ENCODE peak calls at places on chromosomes 6 and 20, in ten cellular contexts. W, X, N, V, D, F, J, O, P and A are unnamed samples.

GRCh38 chr20:50855498-50856474 is 60.9 kb downstream of the BCAS4 start:
- DNase-seq in J (no peak), W (no peak), D (no peak), X (no peak), O (peak; percentile 68), F (no peak), V (no peak), N (no peak), P (no peak), A (no peak)

GRCh38 chr6:127618729-127619128 is 41.8 kb downstream of the C6orf58 start:
- DNase-seq in W (no peak), D (no peak), O (no peak), V (no peak), F (no peak), J (no peak), P (no peak), X (no peak), N (no peak), A (no peak)

GRCh38 chr6:24614048-24614420 is 32.0 kb downstream of the KIAA0319 start:
- DNase-seq in F (no peak), O (no peak), D (no peak), W (no peak), V (no peak), X (no peak), J (no peak), N (no peak), P (no peak), A (no peak)

GRCh38 chr6:106997392-106998257 is 23.1 kb upstream of the CD24 start:
- DNase-seq in P (peak; percentile 47), D (peak; percentile 90), V (peak; percentile 29), J (peak; percentile 43), O (peak; percentile 84), F (peak; percentile 36), W (peak; percentile 74), X (peak; percentile 61), N (no peak), A (peak; percentile 62)

GRCh38 chr6:136582702-136583471 is 32.7 kb upstream of the MAP7 start:
- DNase-seq in N (no peak), D (peak; percentile 30), P (peak; percentile 64), F (no peak), V (peak; percentile 11), X (peak; percentile 35), O (no peak), W (peak; percentile 31), J (no peak), A (peak; percentile 89)

GRCh38 chr20:22370137-22370536 is 214.2 kb downstream of the FOXA2 start:
- DNase-seq in N (no peak), F (no peak), O (no peak), X (no peak), V (no peak), P (no peak), D (no peak), J (no peak), W (no peak), A (no peak)

GRCh38 chr20:5526516-5526915 is 209.8 kb upstream of the PROKR2 start:
- DNase-seq in V (no peak), F (no peak), J (no peak), W (no peak), P (no peak), X (no peak), O (peak; percentile 31), D (peak; percentile 33), N (no peak), A (no peak)

GRCh38 chr6:26520088-26520839 is 17.9 kb upstream of the HMGN4 start:
- DNase-seq in W (no peak), D (no peak), X (no peak), F (no peak), V (peak; percentile 25), J (no peak), P (no peak), N (peak; percentile 69), O (no peak), A (no peak)

GRCh38 chr6:43772571-43773049 is 2.6 kb downstream of the VEGFA start:
- DNase-seq in P (peak; percentile 38), V (no peak), D (no peak), X (no peak), W (peak; percentile 55), J (no peak), N (peak; percentile 55), F (no peak), O (peak; percentile 73), A (no peak)

GRCh38 chr20:3133156-3133555 is 26.5 kb downstream of the FASTKD5 start:
- DNase-seq in X (no peak), W (no peak), O (no peak), D (no peak), F (no peak), P (no peak), V (no peak), N (no peak), J (no peak), A (no peak)

GRCh38 chr6:28985396-28986164 is 19.5 kb downstream of the ZNF311 start:
- DNase-seq in J (no peak), D (peak; percentile 93), X (peak; percentile 91), N (peak; percentile 89), V (peak; percentile 91), P (peak; percentile 92), O (peak; percentile 96), F (no peak), W (no peak), A (peak; percentile 97)